ENCODE peak calls at places on chromosomes 13 and 19, in nine cellular contexts. One of them, this sample, is unnamed.

GRCh38 chr13:43516401-43516826 is 270.4 kb downstream of the ENOX1 start:
- DNase-seq in left lung: no peak
- DNase-seq in heart left ventricle: no peak
- DNase-seq in astrocyte: peak
- DNase-seq in Peyer's patch: no peak
- DNase-seq in IMR-90: peak
- DNase-seq in GM23338: no peak
- DNase-seq in brain microvascular endothelial cell: no peak
- DNase-seq in CD8-positive, alpha-beta T cell: no peak
- DNase-seq in this sample: no peak

GRCh38 chr13:30079501-30079900 is 227.8 kb downstream of the KATNAL1 start:
- DNase-seq in left lung: no peak
- DNase-seq in heart left ventricle: no peak
- DNase-seq in astrocyte: no peak
- DNase-seq in Peyer's patch: no peak
- DNase-seq in IMR-90: no peak
- DNase-seq in GM23338: no peak
- DNase-seq in brain microvascular endothelial cell: no peak
- DNase-seq in CD8-positive, alpha-beta T cell: no peak
- DNase-seq in this sample: no peak

GRCh38 chr19:33472696-33473624 is 48.6 kb downstream of the PEPD start:
- DNase-seq in left lung: no peak
- DNase-seq in heart left ventricle: no peak
- DNase-seq in astrocyte: peak
- DNase-seq in Peyer's patch: peak
- DNase-seq in IMR-90: peak
- DNase-seq in GM23338: no peak
- DNase-seq in brain microvascular endothelial cell: peak
- DNase-seq in CD8-positive, alpha-beta T cell: no peak
- DNase-seq in this sample: no peak

GRCh38 chr19:35297922-35298321 is 6.0 kb downstream of the MAG start:
- DNase-seq in left lung: no peak
- DNase-seq in heart left ventricle: no peak
- DNase-seq in astrocyte: no peak
- DNase-seq in Peyer's patch: no peak
- DNase-seq in IMR-90: no peak
- DNase-seq in GM23338: no peak
- DNase-seq in brain microvascular endothelial cell: no peak
- DNase-seq in CD8-positive, alpha-beta T cell: no peak
- DNase-seq in this sample: no peak

GRCh38 chr13:62960723-62961122 is 1545.1 kb upstream of the PCDH20 start:
- DNase-seq in left lung: no peak
- DNase-seq in heart left ventricle: no peak
- DNase-seq in astrocyte: no peak
- DNase-seq in Peyer's patch: no peak
- DNase-seq in IMR-90: no peak
- DNase-seq in GM23338: peak
- DNase-seq in brain microvascular endothelial cell: no peak
- DNase-seq in CD8-positive, alpha-beta T cell: no peak
- DNase-seq in this sample: no peak

GRCh38 chr13:37869756-37870488 is at the start of gene TRPC4:
- DNase-seq in left lung: peak
- DNase-seq in heart left ventricle: peak
- DNase-seq in astrocyte: peak
- DNase-seq in Peyer's patch: peak
- DNase-seq in IMR-90: peak
- DNase-seq in GM23338: peak
- DNase-seq in brain microvascular endothelial cell: peak
- DNase-seq in CD8-positive, alpha-beta T cell: no peak
- DNase-seq in this sample: no peak

GRCh38 chr19:6828698-6829633 is 56.5 kb downstream of the VAV1 start:
- DNase-seq in left lung: no peak
- DNase-seq in heart left ventricle: no peak
- DNase-seq in astrocyte: no peak
- DNase-seq in Peyer's patch: peak
- DNase-seq in IMR-90: no peak
- DNase-seq in GM23338: peak
- DNase-seq in brain microvascular endothelial cell: no peak
- DNase-seq in CD8-positive, alpha-beta T cell: peak
- DNase-seq in this sample: no peak

GRCh38 chr13:94495806-94496205 is 16.3 kb upstream of the DCT start:
- DNase-seq in left lung: no peak
- DNase-seq in heart left ventricle: no peak
- DNase-seq in astrocyte: no peak
- DNase-seq in Peyer's patch: no peak
- DNase-seq in IMR-90: no peak
- DNase-seq in GM23338: no peak
- DNase-seq in brain microvascular endothelial cell: no peak
- DNase-seq in CD8-positive, alpha-beta T cell: no peak
- DNase-seq in this sample: no peak

GRCh38 chr13:26967119-26968038 is 204.2 kb downstream of the USP12 start:
- DNase-seq in left lung: no peak
- DNase-seq in heart left ventricle: peak
- DNase-seq in astrocyte: no peak
- DNase-seq in Peyer's patch: no peak
- DNase-seq in IMR-90: no peak
- DNase-seq in GM23338: no peak
- DNase-seq in brain microvascular endothelial cell: no peak
- DNase-seq in CD8-positive, alpha-beta T cell: no peak
- DNase-seq in this sample: peak

GRCh38 chr19:3383121-3383722 is 16.8 kb downstream of the NFIC start:
- DNase-seq in left lung: no peak
- DNase-seq in heart left ventricle: no peak
- DNase-seq in astrocyte: no peak
- DNase-seq in Peyer's patch: no peak
- DNase-seq in IMR-90: no peak
- DNase-seq in GM23338: no peak
- DNase-seq in brain microvascular endothelial cell: no peak
- DNase-seq in CD8-positive, alpha-beta T cell: no peak
- DNase-seq in this sample: peak

GRCh38 chr19:56350416-56351045 is 35.9 kb upstream of the ZSCAN5A start:
- DNase-seq in left lung: no peak
- DNase-seq in heart left ventricle: no peak
- DNase-seq in astrocyte: peak
- DNase-seq in Peyer's patch: peak
- DNase-seq in IMR-90: peak
- DNase-seq in GM23338: peak
- DNase-seq in brain microvascular endothelial cell: peak
- DNase-seq in CD8-positive, alpha-beta T cell: peak
- DNase-seq in this sample: no peak

GRCh38 chr19:2239771-2240770 is 3.4 kb downstream of the SF3A2 start:
- DNase-seq in left lung: no peak
- DNase-seq in heart left ventricle: no peak
- DNase-seq in astrocyte: peak
- DNase-seq in Peyer's patch: peak
- DNase-seq in IMR-90: peak
- DNase-seq in GM23338: peak
- DNase-seq in brain microvascular endothelial cell: peak
- DNase-seq in CD8-positive, alpha-beta T cell: peak
- DNase-seq in this sample: peak

GRCh38 chr13:30421093-30422055 is 919 bp upstream of the UBE2L5 start:
- DNase-seq in left lung: peak
- DNase-seq in heart left ventricle: peak
- DNase-seq in astrocyte: peak
- DNase-seq in Peyer's patch: peak
- DNase-seq in IMR-90: peak
- DNase-seq in GM23338: peak
- DNase-seq in brain microvascular endothelial cell: peak
- DNase-seq in CD8-positive, alpha-beta T cell: peak
- DNase-seq in this sample: peak

GRCh38 chr13:48151766-48152165 is 56.9 kb upstream of the MED4 start:
- DNase-seq in left lung: no peak
- DNase-seq in heart left ventricle: no peak
- DNase-seq in astrocyte: peak
- DNase-seq in Peyer's patch: no peak
- DNase-seq in IMR-90: no peak
- DNase-seq in GM23338: no peak
- DNase-seq in brain microvascular endothelial cell: no peak
- DNase-seq in CD8-positive, alpha-beta T cell: no peak
- DNase-seq in this sample: no peak

GRCh38 chr19:310141-310651 is 19.0 kb upstream of the PLPP2 start:
- DNase-seq in left lung: no peak
- DNase-seq in heart left ventricle: no peak
- DNase-seq in astrocyte: no peak
- DNase-seq in Peyer's patch: peak
- DNase-seq in IMR-90: no peak
- DNase-seq in GM23338: peak
- DNase-seq in brain microvascular endothelial cell: no peak
- DNase-seq in CD8-positive, alpha-beta T cell: no peak
- DNase-seq in this sample: no peak

DNA sequence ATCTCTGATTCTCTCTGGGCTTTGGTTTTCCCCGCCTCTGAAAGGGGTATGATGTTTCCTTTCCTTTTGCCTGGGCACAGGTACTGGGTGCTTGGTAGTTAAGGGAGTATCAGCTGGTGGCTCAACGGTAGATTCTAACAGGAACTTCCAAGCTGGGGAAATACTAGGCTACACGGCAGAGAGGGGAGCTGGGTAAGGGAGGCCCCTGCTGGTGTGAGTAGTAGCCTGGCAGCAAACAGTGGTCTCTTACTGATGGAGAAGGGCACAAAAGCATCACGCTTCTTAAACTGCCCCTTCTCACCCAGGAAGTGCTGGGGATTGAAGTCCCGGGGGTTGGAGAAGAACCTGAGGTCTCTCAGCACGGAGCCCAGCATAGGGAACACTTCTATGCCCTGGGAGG is 26.9 kb upstream of the CYP2A7 start:
- DNase-seq in left lung: no peak
- DNase-seq in heart left ventricle: no peak
- DNase-seq in astrocyte: no peak
- DNase-seq in Peyer's patch: no peak
- DNase-seq in IMR-90: no peak
- DNase-seq in GM23338: peak
- DNase-seq in brain microvascular endothelial cell: no peak
- DNase-seq in CD8-positive, alpha-beta T cell: no peak
- DNase-seq in this sample: no peak
- TF ChIP-seq CTCF in left lung: no peak
- TF ChIP-seq CTCF in heart left ventricle: no peak
- TF ChIP-seq CTCF in astrocyte: no peak
- TF ChIP-seq CTCF in Peyer's patch: no peak
- TF ChIP-seq CTCF in IMR-90: no peak
- TF ChIP-seq CTCF in GM23338: peak
- TF ChIP-seq CTCF in brain microvascular endothelial cell: peak
- TF ChIP-seq CTCF in CD8-positive, alpha-beta T cell: no peak
- TF ChIP-seq CTCF in this sample: peak

DNA sequence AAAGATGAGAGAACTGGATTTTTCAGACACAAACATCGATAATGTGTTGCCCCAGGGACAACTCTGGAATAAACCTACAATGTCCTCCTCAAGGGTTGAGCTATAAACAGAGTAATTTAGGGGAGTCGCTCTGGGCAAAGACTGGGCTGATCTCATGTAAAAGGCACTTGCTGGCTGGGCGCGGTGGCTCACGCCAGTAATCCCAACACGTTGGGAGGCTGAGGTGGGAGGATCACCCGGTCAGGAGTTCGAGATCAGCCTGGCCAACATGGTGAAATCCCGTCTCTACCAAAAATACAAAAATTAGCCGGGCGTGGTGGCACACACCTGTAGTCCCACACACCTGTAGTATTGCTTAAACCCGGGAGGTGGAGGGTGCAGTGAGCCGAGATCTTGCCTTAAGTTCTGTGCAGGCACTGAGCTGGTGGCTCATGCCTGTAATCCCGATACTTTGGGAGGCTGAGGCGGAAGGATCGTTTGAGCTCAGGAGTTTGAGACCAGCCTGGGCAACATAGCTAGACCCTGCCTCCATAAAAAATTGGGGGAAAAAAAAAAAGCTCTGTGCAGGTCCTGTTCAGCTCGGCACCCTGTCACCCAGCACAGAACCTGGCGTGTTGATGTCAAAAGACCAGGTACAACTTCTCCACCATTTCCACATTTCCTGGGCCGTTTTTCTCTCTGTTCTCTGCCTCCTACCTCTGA is 1.4 kb downstream of the TIMM44 start:
- DNase-seq in left lung: no peak
- DNase-seq in heart left ventricle: peak
- DNase-seq in astrocyte: no peak
- DNase-seq in Peyer's patch: no peak
- DNase-seq in IMR-90: no peak
- DNase-seq in GM23338: no peak
- DNase-seq in brain microvascular endothelial cell: no peak
- DNase-seq in CD8-positive, alpha-beta T cell: no peak
- DNase-seq in this sample: no peak
- H3K27ac ChIP-seq in left lung: no peak
- H3K27ac ChIP-seq in heart left ventricle: no peak
- H3K27ac ChIP-seq in astrocyte: no peak
- H3K27ac ChIP-seq in Peyer's patch: no peak
- H3K27ac ChIP-seq in IMR-90: no peak
- H3K27ac ChIP-seq in GM23338: no peak
- H3K27ac ChIP-seq in brain microvascular endothelial cell: no peak
- H3K27ac ChIP-seq in CD8-positive, alpha-beta T cell: no peak
- H3K27ac ChIP-seq in this sample: no peak

GRCh38 chr19:18928018-18928805 is 8.7 kb downstream of the DDX49 start:
- DNase-seq in left lung: no peak
- DNase-seq in heart left ventricle: no peak
- DNase-seq in astrocyte: no peak
- DNase-seq in Peyer's patch: no peak
- DNase-seq in IMR-90: no peak
- DNase-seq in GM23338: no peak
- DNase-seq in brain microvascular endothelial cell: no peak
- DNase-seq in CD8-positive, alpha-beta T cell: no peak
- DNase-seq in this sample: no peak

GRCh38 chr19:18933297-18933696 is 7.7 kb downstream of the HOMER3 start:
- DNase-seq in left lung: no peak
- DNase-seq in heart left ventricle: no peak
- DNase-seq in astrocyte: no peak
- DNase-seq in Peyer's patch: no peak
- DNase-seq in IMR-90: no peak
- DNase-seq in GM23338: no peak
- DNase-seq in brain microvascular endothelial cell: no peak
- DNase-seq in CD8-positive, alpha-beta T cell: no peak
- DNase-seq in this sample: no peak

GRCh38 chr19:18929311-18929710 is 9.8 kb downstream of the DDX49 start:
- DNase-seq in left lung: no peak
- DNase-seq in heart left ventricle: no peak
- DNase-seq in astrocyte: no peak
- DNase-seq in Peyer's patch: no peak
- DNase-seq in IMR-90: no peak
- DNase-seq in GM23338: no peak
- DNase-seq in brain microvascular endothelial cell: no peak
- DNase-seq in CD8-positive, alpha-beta T cell: no peak
- DNase-seq in this sample: no peak

GRCh38 chr19:18931316-18932162 is 9.5 kb downstream of the HOMER3 start:
- DNase-seq in left lung: no peak
- DNase-seq in heart left ventricle: no peak
- DNase-seq in astrocyte: no peak
- DNase-seq in Peyer's patch: no peak
- DNase-seq in IMR-90: no peak
- DNase-seq in GM23338: no peak
- DNase-seq in brain microvascular endothelial cell: no peak
- DNase-seq in CD8-positive, alpha-beta T cell: no peak
- DNase-seq in this sample: no peak

GRCh38 chr19:18932216-18932841 is 8.7 kb downstream of the HOMER3 start:
- DNase-seq in left lung: peak
- DNase-seq in heart left ventricle: peak
- DNase-seq in astrocyte: no peak
- DNase-seq in Peyer's patch: peak
- DNase-seq in IMR-90: no peak
- DNase-seq in GM23338: peak
- DNase-seq in brain microvascular endothelial cell: no peak
- DNase-seq in CD8-positive, alpha-beta T cell: peak
- DNase-seq in this sample: no peak
- H3K4me3 ChIP-seq in left lung: no peak
- H3K4me3 ChIP-seq in heart left ventricle: peak
- H3K4me3 ChIP-seq in astrocyte: no peak
- H3K4me3 ChIP-seq in Peyer's patch: no peak
- H3K4me3 ChIP-seq in IMR-90: no peak
- H3K4me3 ChIP-seq in GM23338: peak
- H3K4me3 ChIP-seq in brain microvascular endothelial cell: peak
- H3K4me3 ChIP-seq in CD8-positive, alpha-beta T cell: peak
- H3K4me3 ChIP-seq in this sample: no peak

GRCh38 chr13:91456837-91457236 is 58.4 kb downstream of the GPC5 start:
- DNase-seq in left lung: no peak
- DNase-seq in heart left ventricle: no peak
- DNase-seq in astrocyte: no peak
- DNase-seq in Peyer's patch: no peak
- DNase-seq in IMR-90: no peak
- DNase-seq in GM23338: no peak
- DNase-seq in brain microvascular endothelial cell: no peak
- DNase-seq in CD8-positive, alpha-beta T cell: no peak
- DNase-seq in this sample: no peak
- TF ChIP-seq CTCF in left lung: no peak
- TF ChIP-seq CTCF in heart left ventricle: no peak
- TF ChIP-seq CTCF in astrocyte: no peak
- TF ChIP-seq CTCF in Peyer's patch: no peak
- TF ChIP-seq CTCF in IMR-90: no peak
- TF ChIP-seq CTCF in GM23338: no peak
- TF ChIP-seq CTCF in brain microvascular endothelial cell: no peak
- TF ChIP-seq CTCF in CD8-positive, alpha-beta T cell: no peak
- TF ChIP-seq CTCF in this sample: no peak